ENCODE peak calls at places on chromosomes 2 and 18, in ten cellular contexts. H is adipocyte; U is stomach; P is right cardiac atrium; L is tibial artery; O is psoas muscle; E is neuronal stem cell; I is left lung; B is CD4-positive, CD25-positive, alpha-beta regulatory T cell; N is hepatocyte. G is an unnamed sample. For H3K4me1, the result is how much of the 10 kb centered on the place peaks cover.

GRCh38 chr2:17442334-17442733 is 75.9 kb downstream of the RAD51AP2 start:
- DNase-seq in P (no peak), L (no peak), I (no peak), U (no peak), O (no peak), B (no peak), N (no peak), H (peak), E (no peak), G (peak)

GRCh38 chr2:196262606-196263005 is 91.2 kb upstream of the STK17B start:
- DNase-seq in O (no peak), B (no peak), E (no peak), N (no peak), L (no peak), I (no peak), P (no peak), H (no peak), U (no peak), G (no peak)

GRCh38 chr2:239383036-239383795 is 17.6 kb downstream of the HDAC4 start:
- DNase-seq in B (no peak), N (no peak), H (no peak), O (peak), U (no peak), I (peak), P (no peak), L (no peak), E (no peak), G (no peak)

GRCh38 chr2:47076586-47077441 is 78.3 kb downstream of the STPG4 start:
- DNase-seq in P (peak), U (no peak), B (no peak), O (no peak), H (peak), L (peak), E (no peak), I (peak), N (peak), G (peak)

GRCh38 chr2:221034973-221035372 is 537.1 kb downstream of the EPHA4 start:
- DNase-seq in O (no peak), L (no peak), U (no peak), E (no peak), I (no peak), N (no peak), P (no peak), B (no peak), H (no peak), G (no peak)

GRCh38 chr2:109421101-109421500 is 192.7 kb downstream of the SEPTIN10 start:
- DNase-seq in L (no peak), U (no peak), B (no peak), O (peak), I (no peak), H (no peak), P (no peak), N (no peak), E (no peak), G (no peak)

GRCh38 chr2:101753207-101753616 is 55.7 kb downstream of the MAP4K4 start:
- DNase-seq in L (no peak), H (peak), U (no peak), B (no peak), I (no peak), P (no peak), O (no peak), E (no peak), N (no peak), G (no peak)

GRCh38 chr2:218898109-218898878 is 17.6 kb downstream of the WNT10A start:
- DNase-seq in N (peak), L (peak), B (peak), P (peak), U (peak), E (peak), H (peak), I (peak), O (peak), G (peak)

GRCh38 chr2:80242355-80242910 is 62.1 kb downstream of the LRRTM1 start:
- DNase-seq in O (no peak), I (no peak), B (no peak), L (no peak), E (no peak), H (no peak), U (no peak), N (no peak), P (peak), G (no peak)

GRCh38 chr2:191246820-191247380 is 1.7 kb downstream of the MYO1B start:
- DNase-seq in H (peak), N (no peak), B (no peak), E (no peak), P (peak), I (no peak), L (no peak), U (no peak), O (no peak), G (no peak)

GRCh38 chr2:127045792-127046501 is 61.0 kb downstream of the BIN1 start:
- DNase-seq in O (peak), B (no peak), H (no peak), U (peak), L (no peak), E (no peak), I (no peak), P (peak), N (peak), G (no peak)

GRCh38 chr2:33425660-33426059 is 50.8 kb upstream of the RASGRP3 start:
- DNase-seq in N (no peak), L (no peak), O (no peak), U (no peak), H (no peak), I (no peak), P (no peak), E (no peak), B (no peak), G (no peak)

GRCh38 chr18:59033361-59033760 is 106.3 kb upstream of the SEC11C start:
- DNase-seq in H (peak), P (no peak), I (no peak), B (no peak), U (no peak), O (no peak), L (no peak), E (no peak), N (no peak), G (no peak)

GRCh38 chr2:239263231-239263936 is 137.4 kb downstream of the HDAC4 start:
- DNase-seq in H (no peak), P (no peak), E (no peak), U (peak), O (peak), N (peak), L (no peak), B (no peak), I (no peak), G (no peak)

GRCh38 chr2:157254041-157254440 is 3.5 kb upstream of the GALNT5 start:
- DNase-seq in E (no peak), O (no peak), H (no peak), U (no peak), I (no peak), P (no peak), L (no peak), B (no peak), N (no peak), G (no peak)

GRCh38 chr18:41783065-41783818 is 171.8 kb upstream of the PIK3C3 start:
- DNase-seq in H (no peak), P (no peak), B (no peak), U (no peak), N (no peak), O (no peak), I (no peak), L (no peak), E (no peak), G (no peak)

GRCh38 chr2:143177081-143177786 is 48.0 kb downstream of the ARHGAP15 start:
- DNase-seq in U (no peak), I (no peak), L (no peak), B (no peak), O (no peak), N (no peak), E (no peak), P (no peak), H (no peak), G (no peak)

GRCh38 chr2:195496991-195497390 is 160.0 kb upstream of the SLC39A10 start:
- DNase-seq in L (no peak), I (no peak), N (no peak), H (no peak), B (no peak), O (no peak), U (no peak), P (no peak), E (no peak), G (no peak)

GRCh38 chr2:105498281-105498846 is 99.5 kb upstream of the FHL2 start:
- DNase-seq in N (no peak), B (no peak), H (no peak), O (peak), P (peak), I (no peak), E (no peak), U (no peak), L (no peak), G (no peak)

GRCh38 chr2:39920318-39920775 is 141.3 kb upstream of the THUMPD2 start:
- DNase-seq in H (no peak), N (no peak), O (no peak), P (no peak), B (no peak), L (no peak), I (no peak), E (no peak), U (no peak), G (no peak)

GRCh38 chr2:16623046-16623445 is 42.6 kb downstream of the CYRIA start:
- DNase-seq in P (no peak), I (no peak), H (no peak), B (no peak), O (no peak), L (no peak), U (no peak), N (no peak), E (no peak), G (no peak)

GRCh38 chr2:7450188-7451156 is 533.3 kb downstream of the RNF144A start:
- DNase-seq in N (no peak), I (no peak), U (no peak), O (no peak), E (no peak), H (no peak), L (no peak), P (no peak), B (no peak), G (no peak)

GRCh38 chr2:74399785-74400184 is 19.7 kb upstream of the DCTN1 start:
- DNase-seq in P (no peak), O (no peak), U (no peak), N (no peak), B (no peak), L (no peak), E (no peak), H (peak), I (no peak), G (peak)

GRCh38 chr18:76467371-76468190 is 27.5 kb downstream of the ZNF516 start:
- DNase-seq in N (no peak), H (peak), E (no peak), O (peak), U (no peak), P (peak), L (no peak), B (no peak), I (no peak), G (no peak)

GRCh38 chr2:147806846-147807245 is 38.0 kb upstream of the ACVR2A start:
- DNase-seq in P (no peak), O (no peak), L (no peak), H (no peak), B (no peak), E (no peak), N (no peak), I (no peak), U (no peak), G (no peak)

GRCh38 chr2:220959391-220959802 is 612.7 kb downstream of the EPHA4 start:
- DNase-seq in U (no peak), H (peak), N (peak), B (no peak), P (peak), E (no peak), I (no peak), O (no peak), L (peak), G (no peak)

GRCh38 chr2:162327134-162327769 is 8.8 kb upstream of the IFIH1 start:
- DNase-seq in O (no peak), H (peak), I (no peak), B (no peak), L (no peak), N (peak), E (no peak), P (no peak), U (no peak), G (no peak)

GRCh38 chr2:42916394-42916793 is 124.0 kb upstream of the HAAO start:
- DNase-seq in P (no peak), E (no peak), U (no peak), N (no peak), L (peak), B (no peak), H (no peak), I (no peak), O (no peak), G (no peak)

GRCh38 chr2:240302933-240303332 is 132.5 kb upstream of the GPC1 start:
- DNase-seq in N (no peak), L (no peak), P (no peak), U (peak), E (no peak), O (no peak), B (no peak), I (no peak), H (no peak), G (no peak)

GRCh38 chr18:10979411-10979810 is 170.0 kb downstream of the PIEZO2 start:
- DNase-seq in E (no peak), H (no peak), P (no peak), O (no peak), I (no peak), L (no peak), N (no peak), U (no peak), B (no peak), G (no peak)

GRCh38 chr18:12048010-12048826 is 45.4 kb upstream of the ANKRD62 start:
- DNase-seq in B (no peak), U (no peak), H (no peak), P (no peak), L (no peak), I (peak), O (no peak), N (no peak), E (no peak), G (no peak)

GRCh38 chr2:26557244-26557925 is 79.5 kb upstream of the OTOF start:
- DNase-seq in N (no peak), E (no peak), P (no peak), U (no peak), B (no peak), H (no peak), O (peak), I (no peak), L (no peak), G (no peak)

DNA sequence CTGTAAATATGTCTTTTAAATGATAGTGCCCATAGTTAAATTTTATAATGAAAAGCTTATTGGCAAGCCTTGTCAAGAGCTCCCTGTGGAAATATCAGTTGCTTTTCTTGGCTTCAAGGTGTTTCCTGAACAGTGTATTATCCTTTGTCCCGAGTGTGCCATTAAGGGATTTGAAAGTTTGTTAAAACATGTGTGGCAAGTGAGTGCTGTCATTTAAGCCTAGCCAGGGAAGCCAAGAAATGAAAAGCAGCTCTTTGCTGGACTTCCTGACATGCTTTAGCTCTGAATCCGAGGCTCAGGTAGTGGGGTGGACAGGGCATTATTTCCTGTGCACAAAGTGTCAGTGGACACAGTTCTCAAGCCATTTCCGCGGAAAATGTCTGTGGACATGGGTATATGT is 111.5 kb downstream of the DIS3L2 start:
- DNase-seq in P (no peak), U (no peak), N (no peak), I (no peak), H (no peak), E (no peak), B (no peak), L (no peak), O (no peak), G (no peak)
- H3K4me1 ChIP-seq in P (under half), U (under half), N (under half), I (under half), H (under half), E (under half), B (under half), L (under half), O (under half), G (under half)

DNA sequence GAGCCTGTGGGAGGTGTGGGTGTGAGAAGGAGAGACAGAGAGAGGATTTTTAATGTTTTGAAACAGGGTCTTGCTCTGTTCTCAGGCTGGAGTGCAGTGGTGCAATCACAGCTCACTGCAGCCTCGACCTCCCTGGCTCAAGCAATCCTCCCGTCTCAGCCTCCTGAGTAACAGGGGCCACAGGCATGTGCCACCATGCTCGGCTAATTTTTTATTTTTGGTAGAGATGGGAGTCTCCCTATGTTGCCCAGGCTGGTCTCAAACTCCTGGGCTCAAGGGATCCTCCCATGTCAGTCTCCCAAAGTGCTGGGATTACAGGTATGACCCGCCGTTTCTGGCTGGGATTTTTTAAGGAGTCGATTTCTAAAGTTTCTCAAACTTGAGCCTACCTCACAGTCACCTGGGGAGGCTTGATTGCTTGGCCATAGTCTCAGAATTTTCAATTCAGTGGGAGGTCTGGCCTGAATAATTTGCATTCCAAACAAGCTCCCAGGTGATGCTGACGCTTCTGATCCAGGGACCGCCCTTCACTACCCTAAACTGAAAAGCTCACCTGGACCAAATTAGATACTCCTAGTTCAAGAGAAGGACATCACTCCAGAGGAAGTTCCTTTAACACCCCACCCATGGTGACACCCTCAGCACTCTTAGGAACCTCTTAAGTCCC is 70.8 kb upstream of the SLC1A4 start:
- DNase-seq in H (no peak), E (no peak), U (no peak), B (no peak), P (no peak), N (no peak), O (no peak), I (no peak), L (no peak), G (no peak)
- H3K4me1 ChIP-seq in H (under half), E (under half), U (under half), B (under half), P (under half), N (under half), O (under half), I (under half), L (under half), G (under half)

GRCh38 chr2:212915121-212915782 is 236.2 kb downstream of the IKZF2 start:
- DNase-seq in H (no peak), O (no peak), I (no peak), B (no peak), N (no peak), U (no peak), E (no peak), P (no peak), L (no peak), G (no peak)
- H3K4me1 ChIP-seq in H (half or more), O (under half), I (under half), B (under half), N (under half), U (under half), E (under half), P (under half), L (under half), G (under half)

DNA sequence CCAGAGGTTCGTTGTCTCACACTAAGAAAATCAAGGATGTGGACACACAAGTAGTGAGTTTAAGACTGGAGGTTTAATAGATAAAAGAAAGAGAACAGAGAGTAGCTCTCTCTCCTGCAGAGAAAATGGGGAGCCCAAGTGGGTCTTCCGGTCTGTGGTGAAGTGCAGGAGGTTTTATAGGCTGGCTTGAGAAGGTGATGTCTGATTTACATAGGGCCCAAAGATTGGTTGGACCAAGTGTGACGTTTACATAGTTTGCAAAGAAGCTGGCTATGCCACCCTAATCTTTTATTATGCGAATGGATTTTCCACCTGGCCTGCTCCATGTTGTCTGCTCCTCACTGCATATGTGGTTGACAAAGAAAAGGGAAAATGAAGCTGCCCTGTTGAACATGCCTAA is 430.4 kb upstream of the TRIB2 start:
- DNase-seq in I (no peak), L (no peak), B (no peak), U (no peak), H (no peak), N (no peak), E (no peak), O (no peak), P (no peak), G (peak)
- H3K4me1 ChIP-seq in I (under half), L (under half), B (under half), U (under half), H (under half), N (under half), E (under half), O (under half), P (under half), G (under half)

GRCh38 chr2:69021027-69021426 is 8.0 kb downstream of the ANTXR1 start:
- DNase-seq in P (no peak), N (no peak), I (no peak), O (no peak), U (no peak), B (no peak), L (no peak), E (no peak), H (no peak), G (no peak)

GRCh38 chr2:69020496-69020895 is 7.5 kb downstream of the ANTXR1 start:
- DNase-seq in I (no peak), O (no peak), E (no peak), L (no peak), P (no peak), N (no peak), B (no peak), U (no peak), H (no peak), G (peak)

GRCh38 chr2:69017876-69018275 is 4.9 kb downstream of the ANTXR1 start:
- DNase-seq in B (no peak), E (no peak), U (no peak), P (no peak), O (no peak), L (no peak), H (no peak), N (no peak), I (no peak), G (peak)

GRCh38 chr2:69017080-69017479 is 4.1 kb downstream of the ANTXR1 start:
- DNase-seq in O (no peak), U (no peak), B (no peak), N (peak), L (no peak), I (no peak), E (no peak), H (peak), P (no peak), G (peak)

DNA sequence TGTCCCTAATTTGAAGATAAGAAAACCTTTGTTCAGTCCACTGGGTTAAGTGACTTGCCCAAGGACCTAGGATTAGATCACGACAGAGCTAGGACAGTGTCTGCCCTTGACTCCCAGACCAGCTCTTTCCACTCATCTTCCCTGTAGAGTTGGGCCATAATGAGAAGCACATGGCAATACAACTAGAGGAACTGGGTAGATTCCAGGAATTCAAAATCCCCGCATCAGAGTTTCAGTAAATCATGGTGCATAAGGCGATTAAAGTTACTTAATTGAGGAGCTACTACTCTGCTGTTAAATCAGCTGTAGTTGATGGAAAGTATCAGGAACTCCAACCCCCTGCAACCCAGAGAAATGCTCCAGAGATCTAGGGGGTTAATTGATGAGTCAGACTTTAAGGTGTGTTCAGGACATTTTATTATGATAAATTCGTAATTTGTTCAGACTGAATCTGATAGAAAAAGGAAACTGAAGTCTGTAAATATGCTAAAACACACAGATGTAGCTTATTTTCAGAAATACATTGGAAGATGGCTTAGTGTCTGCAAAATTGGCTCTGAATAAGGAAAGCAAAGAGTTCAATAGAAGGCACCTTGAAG is 5.7 kb downstream of the ANTXR1 start:
- DNase-seq in B (no peak), U (no peak), P (no peak), I (no peak), N (no peak), E (no peak), O (no peak), H (no peak), L (no peak), G (peak)
- H3K4me1 ChIP-seq in B (under half), U (under half), P (under half), I (under half), N (under half), E (under half), O (under half), H (under half), L (under half), G (half or more)

DNA sequence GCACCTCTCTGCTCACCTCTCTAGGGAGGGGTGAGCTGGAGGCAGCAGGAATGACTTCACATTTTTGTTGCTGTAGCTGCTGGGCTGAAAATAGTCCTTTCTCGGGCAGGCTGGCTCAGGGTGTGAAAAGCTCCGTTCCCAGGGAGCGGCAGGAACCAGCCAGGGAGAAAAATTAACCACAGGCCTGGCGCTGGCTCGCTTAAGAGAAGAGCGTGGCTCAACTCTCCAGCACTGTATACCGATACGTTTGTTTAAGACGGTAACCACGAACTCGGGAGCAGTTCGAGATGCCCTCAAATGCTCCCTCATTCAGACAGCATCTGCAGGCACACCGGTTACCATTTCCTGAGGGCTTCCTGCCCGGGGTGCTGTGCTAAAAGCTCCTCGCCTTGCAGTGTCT is 129.6 kb downstream of the CELF4 start:
- DNase-seq in N (no peak), H (no peak), U (no peak), O (no peak), P (no peak), B (no peak), L (no peak), I (no peak), E (no peak), G (no peak)
- H3K4me1 ChIP-seq in N (under half), H (under half), U (under half), O (under half), P (under half), B (under half), L (under half), I (under half), E (under half), G (under half)

G was measured in A673.